ENCODE peak calls at places on chromosome 6, in ten cellular contexts. J is fibroblast of lung, N is HFF-Myc, Z is MM.1S, S is mucosa of descending colon, Y is spleen, Q is AG04450, V is body of pancreas, O is colonic mucosa, U is esophagus squamous epithelium. B is an unnamed sample.

GRCh38 chr6:144036064-144036873 is 28.2 kb upstream of the PLAGL1 start:
- DNase-seq in Q (no peak), V (no peak), U (no peak), Y (peak; percentile 77), Z (no peak), O (peak; percentile 43), N (peak; percentile 35), S (peak; percentile 36), J (peak; percentile 47), B (no peak)

GRCh38 chr6:72748759-72749158 is 126.9 kb downstream of the KCNQ5 start:
- DNase-seq in O (no peak), N (peak; percentile 74), J (peak; percentile 77), S (no peak), Z (no peak), Q (peak; percentile 38), U (no peak), V (no peak), Y (no peak), B (no peak)

GRCh38 chr6:27605401-27606342 is 132.8 kb upstream of the ZNF184 start:
- DNase-seq in N (peak; percentile 82), O (peak; percentile 26), V (no peak), J (peak; percentile 73), Z (no peak), Y (no peak), S (no peak), U (no peak), Q (no peak), B (peak; percentile 51)

GRCh38 chr6:148203970-148204369 is 138.7 kb upstream of the SASH1 start:
- DNase-seq in Z (peak; percentile 86), J (peak; percentile 67), S (peak; percentile 26), V (no peak), U (no peak), N (no peak), O (no peak), Q (peak; percentile 76), Y (no peak), B (no peak)

GRCh38 chr6:36676142-36677058 is 2.1 kb upstream of the CDKN1A start:
- DNase-seq in V (peak; percentile 64), U (no peak), J (peak; percentile 69), Y (peak; percentile 43), O (no peak), N (no peak), S (no peak), Z (no peak), Q (no peak), B (no peak)

GRCh38 chr6:151063339-151063738 is 176.4 kb upstream of the AKAP12 start:
- DNase-seq in Z (no peak), S (no peak), U (no peak), V (no peak), O (no peak), N (no peak), Q (no peak), Y (no peak), J (peak; percentile 88), B (no peak)

GRCh38 chr6:86010915-86011786 is 368.5 kb upstream of the SYNCRIP start:
- DNase-seq in J (no peak), O (no peak), Q (no peak), N (no peak), Y (no peak), U (no peak), Z (no peak), V (no peak), S (no peak), B (no peak)

GRCh38 chr6:14969126-14969525 is 276.7 kb upstream of the JARID2 start:
- DNase-seq in Y (no peak), J (no peak), V (no peak), U (no peak), Q (no peak), N (no peak), Z (no peak), S (no peak), O (no peak), B (no peak)

GRCh38 chr6:53752856-53753255 is 41.9 kb upstream of the LRRC1 start:
- DNase-seq in N (no peak), S (no peak), O (no peak), V (no peak), Y (no peak), Q (peak; percentile 7), J (peak; percentile 45), Z (no peak), U (no peak), B (no peak)

GRCh38 chr6:31901415-31901952 is 402 bp downstream of the ZBTB12 start:
- DNase-seq in Z (peak; percentile 44), J (peak; percentile 30), S (peak; percentile 74), O (peak; percentile 72), V (peak; percentile 66), Y (peak; percentile 91), Q (peak; percentile 6), U (no peak), N (no peak), B (no peak)

GRCh38 chr6:144087789-144088426 is 7.5 kb downstream of the SF3B5 start:
- DNase-seq in Q (no peak), V (no peak), N (no peak), J (no peak), U (no peak), Z (peak; percentile 27), Y (no peak), S (no peak), O (no peak), B (no peak)

GRCh38 chr6:150770631-150771030 is 94.9 kb upstream of the MTHFD1L start:
- DNase-seq in N (no peak), V (no peak), Q (no peak), J (peak; percentile 39), S (no peak), U (no peak), Y (no peak), O (no peak), Z (no peak), B (peak; percentile 28)

GRCh38 chr6:110053395-110054240 is 75.5 kb downstream of the GPR6 start:
- DNase-seq in U (no peak), Y (no peak), S (peak; percentile 38), N (peak; percentile 24), Z (peak; percentile 8), V (peak; percentile 31), Q (peak; percentile 24), J (peak; percentile 69), O (no peak), B (no peak)

GRCh38 chr6:50591135-50591534 is 122.2 kb upstream of the TFAP2D start:
- DNase-seq in O (no peak), V (no peak), N (no peak), U (no peak), S (no peak), Z (no peak), Q (no peak), J (no peak), Y (no peak), B (no peak)

GRCh38 chr6:49339096-49339495 is 124.0 kb downstream of the MMUT start:
- DNase-seq in O (no peak), Z (no peak), N (no peak), U (no peak), Y (no peak), V (no peak), S (no peak), J (no peak), Q (no peak), B (no peak)

GRCh38 chr6:49336514-49337131 is 126.4 kb downstream of the MMUT start:
- DNase-seq in Q (no peak), N (no peak), O (peak; percentile 42), V (peak; percentile 66), Z (no peak), S (peak; percentile 12), Y (no peak), U (no peak), J (peak; percentile 33), B (no peak)

GRCh38 chr6:49341869-49342268 is 121.2 kb downstream of the MMUT start:
- DNase-seq in S (no peak), U (no peak), O (no peak), Q (no peak), J (no peak), N (no peak), V (no peak), Y (no peak), Z (no peak), B (no peak)

DNA sequence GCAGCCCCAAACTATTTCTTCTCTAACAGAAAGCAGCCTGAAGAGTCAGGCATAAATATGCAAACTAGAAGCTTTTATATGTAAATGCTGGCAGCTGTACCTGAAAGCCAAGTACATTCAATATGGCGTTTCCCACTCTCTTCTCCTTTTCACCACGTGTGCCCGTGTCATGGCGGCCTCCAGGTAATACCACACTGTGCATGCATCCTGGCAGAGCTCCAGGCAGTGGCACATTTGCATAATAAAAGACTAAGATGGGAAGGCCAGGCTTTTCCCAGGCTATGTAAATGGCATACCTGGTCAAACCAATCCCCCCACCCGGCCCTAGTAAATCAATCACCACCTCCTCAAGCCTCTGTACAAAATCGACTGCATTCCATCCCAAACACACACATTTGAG is 120.6 kb downstream of the MMUT start:
- DNase-seq in S (no peak), Q (no peak), J (no peak), V (no peak), Z (no peak), N (no peak), Y (no peak), U (no peak), O (no peak), B (no peak)
- H3K4me3 ChIP-seq in S (no peak overlapping the region), Q (no peak overlapping the region), J (no peak overlapping the region), V (no peak overlapping the region), Z (no peak overlapping the region), N (no peak overlapping the region), Y (no peak overlapping the region), U (no peak overlapping the region), O (no peak overlapping the region), B (no peak overlapping the region)

DNA sequence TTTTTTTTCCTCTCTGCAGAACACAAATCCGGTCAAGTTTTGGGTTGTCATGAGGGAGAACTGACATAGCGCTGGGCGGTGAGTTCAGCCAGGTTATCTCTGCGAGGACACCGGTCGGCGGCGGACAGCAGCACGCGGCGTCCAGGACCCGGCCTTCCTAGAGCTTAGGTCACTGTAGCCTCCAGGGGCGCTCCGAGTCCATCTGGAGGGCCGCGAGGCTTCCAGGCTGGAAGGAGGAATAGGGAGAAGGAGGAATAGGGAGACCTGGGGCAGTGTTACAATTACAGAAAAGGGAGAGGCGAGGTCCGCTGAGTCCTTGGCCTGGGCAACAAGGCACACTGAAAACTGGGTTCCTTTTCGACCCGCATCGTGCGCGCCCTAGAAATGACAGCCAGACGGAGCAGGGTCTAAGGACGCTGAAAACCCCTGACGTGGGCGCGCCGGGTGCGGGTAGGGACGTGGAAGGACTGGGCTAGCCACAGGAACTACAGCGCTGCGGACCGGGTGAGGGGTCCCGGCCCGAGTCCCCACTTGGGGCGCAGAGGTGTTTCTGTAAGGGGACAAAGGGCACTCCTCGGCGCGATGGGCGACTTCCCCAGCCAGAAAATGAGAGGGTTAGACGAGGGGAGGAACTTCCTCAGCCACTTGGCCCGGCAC is 536 bp upstream of the FNDC1 start:
- DNase-seq in S (peak; percentile 21), Z (no peak), V (peak; percentile 32), N (no peak), Y (no peak), O (peak; percentile 19), Q (no peak), J (peak; percentile 49), U (no peak), B (no peak)
- TF ChIP-seq CTCF in S (no peak), Z (no peak), V (no peak), N (peak; percentile 14), Y (no peak), O (no peak), Q (peak; percentile 51), J (peak; percentile 39), U (no peak), B (peak; percentile 55)

GRCh38 chr6:11044712-11045167 is 635 bp upstream of the ELOVL2 start:
- DNase-seq in Z (no peak), N (no peak), Q (no peak), Y (no peak), V (no peak), O (no peak), U (no peak), J (no peak), S (no peak), B (no peak)
- H3K4me3 ChIP-seq in Z (peak overlapping the region; percentile 38), N (peak overlapping the region; percentile 40), Q (peak overlapping the region; percentile 59), Y (peak overlapping the region; percentile 59), V (no peak overlapping the region), O (no peak overlapping the region), U (peak overlapping the region; percentile 31), J (peak overlapping the region; percentile 37), S (no peak overlapping the region), B (peak overlapping the region; percentile 57)

GRCh38 chr6:136889271-136890193 is 32.6 kb upstream of the SLC35D3 start:
- DNase-seq in V (peak; percentile 13), N (no peak), J (no peak), U (no peak), Y (no peak), Q (no peak), Z (no peak), O (no peak), S (no peak), B (peak; percentile 55)
- TF ChIP-seq CTCF in V (no peak), N (no peak), J (no peak), U (no peak), Y (no peak), Q (no peak), Z (no peak), O (no peak), S (no peak), B (no peak)